ENCODE peak calls at places on chromosomes 13 and 19, in ten cellular contexts. Q is colonic mucosa, J is astrocyte of the cerebellum, O is adrenal gland, B is endodermal cell, M is heart right ventricle, R is heart left ventricle, D is GM23338, L is AG04450, C is aorta. I is an unnamed sample.

GRCh38 chr13:110942248-110942981 is 27.5 kb upstream of the ANKRD10 start:
- DNase-seq in Q (no peak), J (no peak), O (no peak), B (no peak), M (no peak), R (no peak), D (no peak), L (no peak), C (no peak), I (no peak)

GRCh38 chr13:66859934-66860867 is 369.9 kb downstream of the PCDH9 start:
- DNase-seq in Q (no peak), J (no peak), O (no peak), B (peak; percentile 60), M (no peak), R (no peak), D (peak; percentile 19), L (no peak), C (no peak), I (no peak)

GRCh38 chr19:10228925-10229324 is 2.2 kb downstream of the S1PR2 start:
- DNase-seq in Q (peak; percentile 51), J (no peak), O (no peak), B (peak; percentile 77), M (peak; percentile 24), R (no peak), D (peak; percentile 87), L (no peak), C (no peak), I (no peak)

GRCh38 chr13:25001807-25002206 is 94.1 kb upstream of the PABPC3 start:
- DNase-seq in Q (no peak), J (no peak), O (no peak), B (no peak), M (no peak), R (no peak), D (no peak), L (no peak), C (no peak), I (no peak)

GRCh38 chr13:22227895-22228294 is 557.0 kb downstream of the FGF9 start:
- DNase-seq in Q (no peak), J (no peak), O (no peak), B (no peak), M (no peak), R (no peak), D (no peak), L (no peak), C (no peak), I (no peak)

GRCh38 chr19:52963229-52963760 is 614 bp upstream of the ZNF816 start:
- DNase-seq in Q (peak; percentile 33), J (no peak), O (peak; percentile 27), B (peak; percentile 76), M (no peak), R (no peak), D (peak; percentile 53), L (no peak), C (no peak), I (no peak)

GRCh38 chr13:34294483-34295129 is 476.7 kb downstream of the RFC3 start:
- DNase-seq in Q (no peak), J (no peak), O (no peak), B (no peak), M (peak; percentile 9), R (no peak), D (no peak), L (no peak), C (no peak), I (no peak)

GRCh38 chr13:74325106-74325505 is 190.9 kb upstream of the KLF12 start:
- DNase-seq in Q (no peak), J (peak; percentile 73), O (no peak), B (no peak), M (peak; percentile 35), R (no peak), D (no peak), L (peak; percentile 67), C (no peak), I (no peak)

GRCh38 chr19:12723643-12724426 is at the start of gene TNPO2:
- DNase-seq in Q (peak; percentile 78), J (no peak), O (peak; percentile 56), B (peak; percentile 93), M (peak; percentile 61), R (peak; percentile 79), D (peak; percentile 94), L (no peak), C (peak; percentile 84), I (peak; percentile 69)

GRCh38 chr13:27359203-27359821 is 65.1 kb upstream of the GTF3A start:
- DNase-seq in Q (peak; percentile 80), J (peak; percentile 57), O (peak; percentile 66), B (peak; percentile 89), M (peak; percentile 67), R (no peak), D (peak; percentile 84), L (peak; percentile 54), C (peak; percentile 86), I (peak; percentile 47)

GRCh38 chr19:44749994-44750393 is 1.5 kb downstream of the BCL3 start:
- DNase-seq in Q (no peak), J (no peak), O (no peak), B (no peak), M (no peak), R (no peak), D (no peak), L (no peak), C (no peak), I (no peak)
- H3K4me3 ChIP-seq in Q (peak overlapping the region; percentile 58), J (peak overlapping the region; percentile 76), O (peak overlapping the region; percentile 97), B (no peak overlapping the region), M (peak overlapping the region; percentile 97), R (peak overlapping the region; percentile 99), D (no peak overlapping the region), L (peak overlapping the region; percentile 73), C (no peak overlapping the region), I (peak overlapping the region; percentile 97)

GRCh38 chr19:1132625-1133383 is 29.0 kb downstream of the GPX4 start:
- DNase-seq in Q (no peak), J (no peak), O (peak; percentile 63), B (no peak), M (no peak), R (no peak), D (no peak), L (no peak), C (no peak), I (no peak)
- H3K4me3 ChIP-seq in Q (peak overlapping the region; percentile 96), J (peak overlapping the region; percentile 76), O (peak overlapping the region; percentile 69), B (no peak overlapping the region), M (peak overlapping the region; percentile 86), R (peak overlapping the region; percentile 89), D (peak overlapping the region; percentile 43), L (peak overlapping the region; percentile 71), C (no peak overlapping the region), I (peak overlapping the region; percentile 90)

GRCh38 chr13:20964904-20965303 is 62.4 kb upstream of the XPO4 start:
- DNase-seq in Q (no peak), J (no peak), O (no peak), B (no peak), M (no peak), R (no peak), D (no peak), L (no peak), C (no peak), I (no peak)

GRCh38 chr13:20955496-20955895 is 53.0 kb upstream of the XPO4 start:
- DNase-seq in Q (no peak), J (no peak), O (no peak), B (no peak), M (no peak), R (no peak), D (no peak), L (no peak), C (no peak), I (no peak)

GRCh38 chr13:20960663-20961309 is 58.2 kb upstream of the XPO4 start:
- DNase-seq in Q (peak; percentile 29), J (no peak), O (no peak), B (no peak), M (no peak), R (no peak), D (no peak), L (no peak), C (no peak), I (no peak)
- H3K4me3 ChIP-seq in Q (no peak overlapping the region), J (no peak overlapping the region), O (no peak overlapping the region), B (no peak overlapping the region), M (no peak overlapping the region), R (peak overlapping the region; percentile 15), D (no peak overlapping the region), L (no peak overlapping the region), C (no peak overlapping the region), I (peak overlapping the region; percentile 19)

GRCh38 chr13:52846567-52847321 is 1.7 kb downstream of the PCDH8 start:
- DNase-seq in Q (peak; percentile 63), J (no peak), O (peak; percentile 35), B (peak; percentile 96), M (peak; percentile 34), R (peak; percentile 79), D (peak; percentile 91), L (no peak), C (peak; percentile 85), I (peak; percentile 78)

GRCh38 chr13:52847322-52847681 is 1.1 kb downstream of the PCDH8 start:
- DNase-seq in Q (no peak), J (no peak), O (no peak), B (no peak), M (no peak), R (peak; percentile 56), D (no peak), L (no peak), C (peak; percentile 64), I (no peak)

GRCh38 chr13:52848455-52849190 is at the start of gene PCDH8:
- DNase-seq in Q (no peak), J (no peak), O (no peak), B (peak; percentile 97), M (no peak), R (no peak), D (peak; percentile 96), L (no peak), C (peak; percentile 75), I (no peak)

GRCh38 chr13:52845766-52846566 is 2.5 kb downstream of the PCDH8 start:
- DNase-seq in Q (peak; percentile 45), J (no peak), O (no peak), B (peak; percentile 93), M (no peak), R (peak; percentile 59), D (peak; percentile 82), L (no peak), C (peak; percentile 77), I (peak; percentile 48)

DNA sequence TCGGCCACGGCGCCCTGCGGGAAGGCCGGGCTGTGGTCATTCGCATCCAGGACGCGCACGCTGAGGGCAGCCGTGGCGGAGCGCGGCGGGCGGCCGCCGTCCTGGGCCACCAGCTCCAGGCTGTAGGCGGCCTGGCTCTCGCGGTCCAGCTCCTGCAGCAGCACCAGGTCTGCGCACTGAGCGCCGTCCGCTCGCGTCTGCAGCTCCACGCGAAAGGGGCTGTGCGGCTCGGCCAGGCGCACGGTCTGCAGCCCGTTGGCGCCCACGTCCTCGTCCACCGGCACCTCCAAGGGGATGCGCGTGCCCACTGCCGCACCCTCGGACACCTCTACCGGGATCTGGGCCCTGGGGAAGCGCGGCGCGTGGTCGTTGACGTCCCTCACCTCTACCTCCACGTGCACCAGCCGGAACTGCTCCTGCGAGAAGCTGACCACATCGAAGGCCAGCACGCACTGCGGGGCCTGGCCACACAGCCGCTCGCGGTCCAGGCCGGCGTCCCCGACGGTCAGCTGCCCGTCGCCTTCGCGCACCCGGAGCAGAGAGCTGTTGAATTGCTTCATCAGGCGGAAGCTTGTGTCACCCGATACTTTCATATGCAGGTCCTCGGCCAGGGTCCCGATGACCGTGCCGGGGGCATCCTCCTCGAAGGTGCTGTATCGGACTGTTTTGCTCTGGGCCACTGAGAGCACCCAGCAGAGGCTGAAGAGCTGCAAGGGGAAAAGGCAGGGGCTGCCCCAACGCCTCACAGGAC is 583 bp downstream of the PCDH8 start:
- DNase-seq in Q (no peak), J (no peak), O (no peak), B (peak; percentile 58), M (no peak), R (peak; percentile 54), D (peak; percentile 33), L (no peak), C (peak; percentile 62), I (no peak)
- H3K4me3 ChIP-seq in Q (no peak overlapping the region), J (no peak overlapping the region), O (no peak overlapping the region), B (peak overlapping the region; percentile 77), M (no peak overlapping the region), R (no peak overlapping the region), D (peak overlapping the region; percentile 91), L (no peak overlapping the region), C (no peak overlapping the region), I (peak overlapping the region; percentile 46)